ENCODE peak calls at places on chromosome 20, in nine cellular contexts. Z is stomach, J is A549, M is NB4, A is heart left ventricle, Y is transverse colon, X is esophagus squamous epithelium, K is testis, H is body of pancreas. U is an unnamed sample.

GRCh38 chr20:23138682-23139081 is 52.6 kb upstream of the CD93 start:
- DNase-seq in X (no peak), J (no peak), H (no peak), K (no peak), M (no peak), Y (no peak), Z (no peak), A (no peak), U (peak; percentile 9)

GRCh38 chr20:9926007-9926406 is 87.1 kb upstream of the PAK5 start:
- DNase-seq in Y (no peak), M (no peak), A (no peak), K (no peak), X (no peak), Z (no peak), H (no peak), J (no peak), U (no peak)

GRCh38 chr20:46789339-46789984 is 80.0 kb downstream of the SLC2A10 start:
- DNase-seq in J (no peak), K (peak; percentile 42), H (no peak), M (no peak), A (no peak), Y (no peak), X (no peak), Z (no peak), U (no peak)

GRCh38 chr20:62367483-62368302 is 581 bp upstream of the LAMA5 start:
- DNase-seq in K (peak; percentile 71), A (peak; percentile 60), M (peak; percentile 61), J (no peak), X (no peak), Y (peak; percentile 60), H (no peak), Z (peak; percentile 60), U (no peak)

GRCh38 chr20:63331741-63332400 is 29.3 kb downstream of the CHRNA4 start:
- DNase-seq in X (no peak), H (no peak), M (no peak), J (no peak), A (no peak), Y (no peak), K (no peak), Z (no peak), U (no peak)

GRCh38 chr20:63400486-63401210 is 39.5 kb upstream of the CHRNA4 start:
- DNase-seq in H (no peak), A (no peak), Z (no peak), Y (no peak), K (no peak), J (no peak), M (no peak), X (no peak), U (no peak)

GRCh38 chr20:17614176-17614811 is 44.4 kb downstream of the DSTN start:
- DNase-seq in M (no peak), X (no peak), J (no peak), K (peak; percentile 76), Y (peak; percentile 78), A (peak; percentile 79), Z (peak; percentile 83), H (peak; percentile 70), U (peak; percentile 78)

GRCh38 chr20:2873010-2873746 is at the start of gene PTPRA:
- DNase-seq in Z (peak; percentile 93), H (peak; percentile 91), Y (peak; percentile 94), X (peak; percentile 64), J (peak; percentile 93), A (peak; percentile 94), M (peak; percentile 98), K (peak; percentile 97), U (peak; percentile 94)

GRCh38 chr20:63457737-63458136 is 14.7 kb downstream of the KCNQ2 start:
- DNase-seq in A (peak; percentile 75), H (no peak), X (no peak), K (no peak), J (peak; percentile 58), M (peak; percentile 58), Z (peak; percentile 31), Y (no peak), U (no peak)

GRCh38 chr20:62019881-62020492 is 45.7 kb downstream of the TAF4 start:
- DNase-seq in X (no peak), M (no peak), J (no peak), H (no peak), K (peak; percentile 85), A (peak; percentile 77), Z (no peak), Y (no peak), U (no peak)

GRCh38 chr20:13348301-13349239 is 127.5 kb downstream of the ISM1 start:
- DNase-seq in M (no peak), Y (no peak), J (no peak), Z (no peak), K (no peak), H (no peak), A (no peak), X (no peak), U (no peak)

GRCh38 chr20:43994486-43995100 is 79.9 kb downstream of the TOX2 start:
- DNase-seq in M (no peak), J (no peak), Y (no peak), H (no peak), K (peak; percentile 25), A (no peak), Z (no peak), X (no peak), U (no peak)

GRCh38 chr20:35305682-35306556 is 13.7 kb upstream of the FAM83C start:
- DNase-seq in M (peak; percentile 99), J (peak; percentile 98), Z (peak; percentile 60), A (peak; percentile 77), H (no peak), X (peak; percentile 17), Y (peak; percentile 59), K (no peak), U (peak; percentile 73)

GRCh38 chr20:2708665-2709064 is 16.1 kb downstream of the EBF4 start:
- DNase-seq in Z (no peak), X (no peak), J (no peak), H (no peak), K (no peak), Y (no peak), M (no peak), A (no peak), U (no peak)

GRCh38 chr20:61572312-61572711 is 320.3 kb downstream of the CDH4 start:
- DNase-seq in X (no peak), Z (no peak), M (no peak), K (no peak), Y (no peak), A (no peak), J (no peak), H (no peak), U (no peak)

GRCh38 chr20:35017099-35017835 is 61.6 kb downstream of the MYH7B start:
- DNase-seq in K (no peak), Z (no peak), J (no peak), M (no peak), H (no peak), A (no peak), X (no peak), Y (no peak), U (no peak)

GRCh38 chr20:235891-236290 is 8.8 kb downstream of the DEFB129 start:
- DNase-seq in K (peak; percentile 54), A (no peak), H (no peak), M (peak; percentile 36), J (no peak), Y (no peak), X (no peak), Z (no peak), U (no peak)

GRCh38 chr20:37309941-37310590 is 20.6 kb downstream of the MANBAL start:
- DNase-seq in A (no peak), Z (peak; percentile 51), M (no peak), H (no peak), K (peak; percentile 92), J (no peak), X (no peak), Y (no peak), U (no peak)

GRCh38 chr20:14997791-14998190 is 660.4 kb upstream of the FLRT3 start:
- DNase-seq in Z (no peak), J (no peak), M (no peak), H (no peak), A (no peak), K (no peak), Y (no peak), X (no peak), U (no peak)

GRCh38 chr20:52913650-52914387 is 58.3 kb upstream of the TSHZ2 start:
- DNase-seq in A (no peak), J (no peak), Z (no peak), M (no peak), H (no peak), X (no peak), K (no peak), Y (no peak), U (no peak)

GRCh38 chr20:54713727-54714126 is 238.3 kb downstream of the DOK5 start:
- DNase-seq in J (no peak), H (no peak), Y (no peak), M (no peak), Z (no peak), X (no peak), K (no peak), A (no peak), U (no peak)

GRCh38 chr20:56350842-56351241 is 7.9 kb upstream of the FAM210B start:
- DNase-seq in H (no peak), K (no peak), A (no peak), M (no peak), X (no peak), Y (no peak), Z (no peak), J (no peak), U (no peak)
- TF ChIP-seq CTCF in H (no peak), K (no peak), A (no peak), M (no peak), X (no peak), Y (no peak), Z (no peak), J (no peak), U (no peak)

GRCh38 chr20:1325173-1326030 is 3.5 kb downstream of the SDCBP2 start:
- DNase-seq in Y (peak; percentile 98), A (peak; percentile 98), Z (peak; percentile 98), X (peak; percentile 77), K (peak; percentile 96), J (peak; percentile 100), H (peak; percentile 97), M (peak; percentile 97), U (peak; percentile 95)
- TF ChIP-seq POLR2A in Y (peak; percentile 93), A (peak; percentile 78), Z (no peak), X (peak; percentile 62), K (peak; percentile 77), J (peak; percentile 96), H (peak; percentile 89), M (peak; percentile 94), U (peak; percentile 86)

DNA sequence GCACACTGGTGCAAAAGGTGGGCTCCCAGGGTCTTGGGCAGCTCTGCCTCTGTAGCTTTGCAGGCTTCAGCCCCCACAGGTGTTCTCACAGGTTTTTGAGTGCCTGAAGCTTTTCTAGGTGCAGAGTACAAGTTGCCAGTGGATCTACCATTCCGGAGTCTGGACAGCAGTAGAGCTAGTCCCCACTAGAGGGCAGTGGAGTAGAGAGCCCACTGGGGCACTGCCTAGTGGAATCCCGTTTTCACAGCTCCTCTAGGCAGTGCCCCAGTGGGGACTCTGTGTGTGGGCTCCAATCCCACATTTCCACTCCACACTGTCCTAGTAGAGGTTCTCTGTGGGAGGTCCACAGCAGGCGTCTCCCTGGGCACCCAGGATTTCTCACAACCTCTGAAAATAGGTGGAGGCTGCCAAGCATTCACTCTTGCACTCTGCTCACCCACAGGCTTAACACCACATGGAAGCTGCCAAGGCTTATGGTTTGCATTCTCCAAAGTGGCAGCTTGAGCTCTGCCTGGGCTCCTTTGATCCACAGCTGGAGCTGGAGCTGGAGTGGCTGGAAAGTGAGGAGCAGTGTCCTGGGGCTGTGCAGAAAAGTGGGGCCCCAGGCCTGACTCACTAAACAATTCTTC is 86.3 kb upstream of the PROKR2 start:
- DNase-seq in J (peak; percentile 55), Y (peak; percentile 9), H (no peak), A (no peak), Z (no peak), K (peak; percentile 43), M (peak; percentile 45), X (no peak), U (peak; percentile 48)
- TF ChIP-seq CTCF in J (peak; percentile 55), Y (no peak), H (no peak), A (no peak), Z (no peak), K (peak; percentile 25), M (peak; percentile 93), X (no peak), U (no peak)

GRCh38 chr20:59217162-59217561 is 53.5 kb downstream of the ZNF831 start:
- DNase-seq in H (no peak), K (no peak), X (no peak), A (no peak), J (no peak), Y (no peak), Z (no peak), M (peak; percentile 47), U (no peak)
- TF ChIP-seq POLR2A in H (no peak), K (no peak), X (no peak), A (no peak), J (no peak), Y (no peak), Z (no peak), M (no peak), U (no peak)

U was measured in Peyer's patch.